ENCODE peak calls at places on chromosomes 16 and 17, in nine cellular contexts. U, Q, G, A, L, M, J, X and K are unnamed samples.

GRCh38 chr16:31714899-31715504 is 158.6 kb upstream of the ZNF267 start:
- DNase-seq in U (no peak), Q (no peak), G (no peak), A (no peak), L (no peak), M (no peak), J (no peak), X (no peak), K (no peak)

GRCh38 chr16:1612320-1613111 is at the start of gene CRAMP1:
- DNase-seq in U (no peak), Q (no peak), G (no peak), A (peak), L (no peak), M (no peak), J (peak), X (no peak), K (peak)

GRCh38 chr17:49352587-49353154 is 9.4 kb downstream of the ZNF652 start:
- DNase-seq in U (no peak), Q (no peak), G (no peak), A (no peak), L (no peak), M (no peak), J (no peak), X (no peak), K (no peak)

GRCh38 chr16:31064882-31065461 is 9.1 kb downstream of the ZNF668 start:
- DNase-seq in U (no peak), Q (no peak), G (no peak), A (no peak), L (no peak), M (peak), J (no peak), X (peak), K (peak)

GRCh38 chr17:59161477-59161876 is 5.9 kb downstream of the PRR11 start:
- DNase-seq in U (no peak), Q (no peak), G (no peak), A (no peak), L (no peak), M (no peak), J (no peak), X (no peak), K (no peak)

GRCh38 chr16:83926726-83927397 is 26.2 kb upstream of the OSGIN1 start:
- DNase-seq in U (no peak), Q (peak), G (peak), A (peak), L (peak), M (peak), J (peak), X (peak), K (peak)

GRCh38 chr16:3999890-4000325 is 116.3 kb downstream of the ADCY9 start:
- DNase-seq in U (no peak), Q (no peak), G (no peak), A (no peak), L (no peak), M (peak), J (no peak), X (no peak), K (no peak)

GRCh38 chr17:82882715-82883446 is 43.1 kb upstream of the ZNF750 start:
- DNase-seq in U (no peak), Q (no peak), G (peak), A (no peak), L (no peak), M (no peak), J (no peak), X (no peak), K (peak)

GRCh38 chr17:45320349-45320930 is 3.6 kb upstream of the MAP3K14 start:
- DNase-seq in U (no peak), Q (no peak), G (no peak), A (no peak), L (no peak), M (peak), J (no peak), X (no peak), K (no peak)

GRCh38 chr17:76382803-76383644 is 1.4 kb upstream of the SPHK1 start:
- DNase-seq in U (no peak), Q (no peak), G (peak), A (no peak), L (peak), M (peak), J (peak), X (no peak), K (peak)

GRCh38 chr17:76239538-76240274 is 587 bp downstream of the RNF157 start:
- DNase-seq in U (no peak), Q (no peak), G (no peak), A (no peak), L (no peak), M (no peak), J (peak), X (no peak), K (peak)

GRCh38 chr17:33381201-33381600 is 88.1 kb upstream of the ASIC2 start:
- DNase-seq in U (no peak), Q (no peak), G (no peak), A (no peak), L (no peak), M (peak), J (peak), X (no peak), K (no peak)

GRCh38 chr16:14405611-14406537 is 224.2 kb downstream of the PARN start:
- DNase-seq in U (no peak), Q (no peak), G (peak), A (no peak), L (no peak), M (no peak), J (peak), X (no peak), K (peak)

GRCh38 chr17:27547301-27547683 is 83.7 kb upstream of the LGALS9 start:
- DNase-seq in U (no peak), Q (no peak), G (no peak), A (no peak), L (no peak), M (no peak), J (no peak), X (no peak), K (no peak)

GRCh38 chr16:2250652-2251280 is 621 bp downstream of the ECI1 start:
- DNase-seq in U (peak), Q (no peak), G (peak), A (no peak), L (no peak), M (peak), J (peak), X (no peak), K (peak)

GRCh38 chr17:37802712-37803416 is 58.0 kb upstream of the HNF1B start:
- DNase-seq in U (no peak), Q (no peak), G (no peak), A (no peak), L (no peak), M (peak), J (no peak), X (no peak), K (no peak)

GRCh38 chr16:51155901-51156810 is 5.1 kb upstream of the SALL1 start:
- DNase-seq in U (no peak), Q (no peak), G (no peak), A (no peak), L (no peak), M (peak), J (peak), X (no peak), K (no peak)

GRCh38 chr17:17051380-17051779 is 9.1 kb downstream of the MPRIP start:
- DNase-seq in U (no peak), Q (no peak), G (no peak), A (no peak), L (no peak), M (no peak), J (no peak), X (no peak), K (peak)

GRCh38 chr17:78891406-78892061 is 11.5 kb downstream of the CEP295NL start:
- DNase-seq in U (no peak), Q (no peak), G (no peak), A (peak), L (no peak), M (no peak), J (no peak), X (no peak), K (no peak)

GRCh38 chr16:87409781-87410180 is 17.6 kb downstream of the MAP1LC3B start:
- DNase-seq in U (no peak), Q (no peak), G (no peak), A (no peak), L (no peak), M (no peak), J (no peak), X (no peak), K (no peak)